ENCODE peak calls at places on chromosomes 4 and X, in five cellular contexts. D is Caco-2, A is colonic mucosa, H is GM13976, T is tibial artery. V is an unnamed sample.

GRCh38 chr4:26116057-26116456 is 202.0 kb downstream of the SMIM20 start:
- DNase-seq in H (no peak), A (no peak), D (no peak), T (no peak), V (no peak)

GRCh38 chr4:109359040-109359646 is 56.7 kb upstream of the COL25A1 start:
- DNase-seq in H (no peak), A (no peak), D (no peak), T (no peak), V (no peak)

GRCh38 chr4:66014146-66014765 is 344.0 kb upstream of the EPHA5 start:
- DNase-seq in H (no peak), A (no peak), D (peak), T (no peak), V (no peak)

GRCh38 chrX:71871367-71871766 is 39.3 kb upstream of the NHSL2 start:
- DNase-seq in H (peak), D (no peak), T (no peak), A (no peak), V (no peak)

GRCh38 chr4:14345356-14345775 is 656.9 kb upstream of the CPEB2 start:
- DNase-seq in D (no peak), H (no peak), T (no peak), A (no peak), V (no peak)

GRCh38 chrX:149531599-149531998 is 9.2 kb upstream of the EOLA1 start:
- DNase-seq in D (no peak), A (no peak), H (peak), T (no peak), V (no peak)

GRCh38 chr4:3767569-3768288 is 1.5 kb downstream of the ADRA2C start:
- DNase-seq in D (peak), T (no peak), H (no peak), A (peak), V (no peak)

GRCh38 chrX:56793533-56794320 is 64.7 kb downstream of the NBDY start:
- DNase-seq in T (no peak), A (peak), D (no peak), H (no peak), V (no peak)

GRCh38 chr4:71595576-71596108 is 188.2 kb downstream of the GC start:
- DNase-seq in H (no peak), D (no peak), T (no peak), A (no peak), V (no peak)

GRCh38 chrX:47751670-47752069 is 85.0 kb upstream of the ZNF81 start:
- DNase-seq in H (peak), T (no peak), D (peak), A (peak), V (no peak)

GRCh38 chrX:68992998-68993397 is 164.2 kb downstream of the EFNB1 start:
- DNase-seq in A (no peak), D (no peak), T (no peak), H (no peak), V (no peak)

GRCh38 chrX:68995780-68996551 is 167.1 kb downstream of the EFNB1 start:
- DNase-seq in H (no peak), D (peak), A (peak), T (no peak), V (peak)

GRCh38 chrX:68995386-68995779 is 166.6 kb downstream of the EFNB1 start:
- DNase-seq in D (no peak), A (no peak), H (no peak), T (no peak), V (no peak)

GRCh38 chrX:68994135-68994882 is 165.5 kb downstream of the EFNB1 start:
- DNase-seq in A (no peak), D (no peak), H (no peak), T (no peak), V (no peak)

GRCh38 chrX:68994883-68995255 is 166.0 kb downstream of the EFNB1 start:
- DNase-seq in A (no peak), T (no peak), D (no peak), H (no peak), V (no peak)
- TF ChIP-seq CTCF in A (no peak), T (no peak), D (no peak), H (no peak), V (no peak)

GRCh38 chr4:151049430-151049884 is 34.4 kb upstream of the LRBA start:
- DNase-seq in D (no peak), H (no peak), T (no peak), A (no peak), V (no peak)

GRCh38 chr4:151043803-151044535 is 28.9 kb upstream of the LRBA start:
- DNase-seq in D (no peak), T (no peak), A (no peak), H (no peak), V (no peak)

GRCh38 chr4:151046609-151047008 is 31.5 kb upstream of the LRBA start:
- DNase-seq in D (no peak), A (no peak), H (no peak), T (no peak), V (no peak)

GRCh38 chr4:151048913-151049312 is 33.8 kb upstream of the LRBA start:
- DNase-seq in A (no peak), H (no peak), T (no peak), D (no peak), V (no peak)

GRCh38 chr4:151045907-151046306 is 30.8 kb upstream of the LRBA start:
- DNase-seq in H (peak), T (no peak), D (peak), A (peak), V (no peak)
- TF ChIP-seq CTCF in H (no peak), T (no peak), D (no peak), A (no peak), V (no peak)

DNA sequence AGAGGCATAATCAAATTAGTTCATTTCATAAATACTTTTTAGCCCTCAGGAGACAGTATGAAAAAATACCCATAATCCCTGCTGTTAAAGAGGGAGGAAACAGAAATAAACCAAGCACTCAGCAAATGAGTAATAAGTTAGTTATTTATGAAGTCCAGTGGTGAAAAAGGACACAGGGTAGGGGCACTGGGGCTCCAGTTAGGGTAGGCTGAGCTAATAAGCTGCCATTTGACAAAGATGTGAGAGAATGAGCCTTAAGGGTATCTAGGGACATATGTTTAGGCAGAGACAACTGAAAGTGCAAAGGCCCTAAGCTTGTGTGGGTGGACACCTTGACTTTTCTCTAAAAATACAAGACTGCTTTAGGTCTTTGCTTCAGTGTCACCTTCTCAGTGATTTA is 94.4 kb downstream of the IL15 start:
- DNase-seq in T (no peak), H (no peak), D (no peak), A (no peak), V (no peak)
- TF ChIP-seq CTCF in T (no peak), H (no peak), D (no peak), A (no peak), V (no peak)

DNA sequence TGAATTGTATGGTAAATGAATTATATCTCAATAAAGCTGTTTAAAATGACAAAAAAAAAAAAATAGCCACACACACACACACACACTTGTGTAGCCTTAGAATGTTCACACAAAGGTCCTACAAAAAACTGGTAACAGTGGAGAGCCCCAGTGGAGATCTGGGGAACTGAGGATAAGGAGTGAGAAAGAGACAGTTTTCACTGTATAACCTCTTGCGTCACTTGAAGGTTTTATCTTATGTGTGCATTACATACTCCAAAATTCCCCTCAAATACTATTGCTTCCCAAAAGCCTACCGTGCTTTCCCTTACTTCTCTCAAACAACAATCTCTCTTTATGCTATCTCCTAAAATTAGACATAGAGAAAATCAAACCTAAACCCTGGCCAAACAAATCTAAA is 67.8 kb downstream of the SMC1A start:
- DNase-seq in H (no peak), D (no peak), A (no peak), T (no peak), V (no peak)
- TF ChIP-seq CTCF in H (no peak), D (no peak), A (no peak), T (no peak), V (no peak)

GRCh38 chrX:37816766-37817165 is 30.6 kb downstream of the DYNLT3 start:
- DNase-seq in H (no peak), D (no peak), A (no peak), T (no peak), V (no peak)
- TF ChIP-seq CTCF in H (no peak), D (no peak), A (no peak), T (no peak), V (no peak)

GRCh38 chr4:15737255-15737654 is 34.4 kb downstream of the BST1 start:
- DNase-seq in T (no peak), A (no peak), D (no peak), H (no peak), V (no peak)
- TF ChIP-seq CTCF in T (no peak), A (no peak), D (no peak), H (peak), V (no peak)

V was measured in AG09319.